ENCODE peak calls at places on chromosomes 11 and 22, in eight cellular contexts. W, A, N, G, R, S, Z and P are unnamed samples. For H3K4me1, the result is how much of the 10 kb centered on the place peaks cover.

GRCh38 chr22:36613958-36614357 is 85.0 kb upstream of the EIF3D start:
- DNase-seq in W (no peak), A (no peak), N (no peak), G (no peak), R (no peak), S (no peak), Z (no peak), P (peak)

GRCh38 chr11:134682577-134682976 is 270.5 kb upstream of the B3GAT1 start:
- DNase-seq in W (peak), A (no peak), N (no peak), G (no peak), R (no peak), S (no peak), Z (no peak), P (no peak)

GRCh38 chr11:102485095-102485722 is 32.6 kb upstream of the TMEM123 start:
- DNase-seq in W (no peak), A (no peak), N (no peak), G (no peak), R (no peak), S (no peak), Z (no peak), P (no peak)

GRCh38 chr11:95242202-95242989 is 11.4 kb upstream of the SESN3 start:
- DNase-seq in W (no peak), A (no peak), N (no peak), G (no peak), R (no peak), S (no peak), Z (no peak), P (no peak)

GRCh38 chr11:3010521-3011275 is 18.6 kb upstream of the NAP1L4 start:
- DNase-seq in W (no peak), A (no peak), N (no peak), G (no peak), R (no peak), S (no peak), Z (no peak), P (no peak)

GRCh38 chr11:118152552-118153471 is at the start of gene SCN4B:
- DNase-seq in W (peak), A (no peak), N (peak), G (peak), R (no peak), S (peak), Z (peak), P (peak)

GRCh38 chr11:26571861-26572654 is at the start of gene MUC15:
- DNase-seq in W (peak), A (no peak), N (no peak), G (no peak), R (no peak), S (no peak), Z (no peak), P (no peak)

GRCh38 chr22:30115705-30116104 is 35.4 kb downstream of the HORMAD2 start:
- DNase-seq in W (no peak), A (no peak), N (no peak), G (no peak), R (peak), S (no peak), Z (no peak), P (no peak)

GRCh38 chr11:59901306-59901705 is 22.7 kb downstream of the OOSP3 start:
- DNase-seq in W (no peak), A (no peak), N (no peak), G (no peak), R (peak), S (no peak), Z (no peak), P (no peak)

GRCh38 chr22:30266445-30267381 is at the start of gene OSM:
- DNase-seq in W (no peak), A (peak), N (no peak), G (peak), R (no peak), S (no peak), Z (peak), P (peak)

GRCh38 chr22:25763239-25763777 is 21.3 kb downstream of the MYO18B start:
- DNase-seq in W (no peak), A (no peak), N (no peak), G (no peak), R (no peak), S (no peak), Z (no peak), P (no peak)

GRCh38 chr22:48756146-48757111 is 1071.2 kb downstream of the BRD1 start:
- DNase-seq in W (peak), A (no peak), N (no peak), G (peak), R (no peak), S (no peak), Z (peak), P (peak)

GRCh38 chr11:65718964-65719492 is 1.6 kb downstream of the RNASEH2C start:
- DNase-seq in W (no peak), A (no peak), N (no peak), G (peak), R (no peak), S (no peak), Z (peak), P (no peak)

GRCh38 chr22:42621505-42622002 is 6.9 kb upstream of the POLDIP3 start:
- DNase-seq in W (no peak), A (peak), N (peak), G (peak), R (peak), S (peak), Z (peak), P (peak)

GRCh38 chr11:85385561-85385960 is 241.6 kb downstream of the DLG2 start:
- DNase-seq in W (no peak), A (no peak), N (no peak), G (no peak), R (no peak), S (no peak), Z (no peak), P (no peak)

GRCh38 chr11:3849297-3849874 is 6.1 kb upstream of the STIM1 start:
- DNase-seq in W (peak), A (peak), N (no peak), G (no peak), R (no peak), S (peak), Z (no peak), P (peak)

GRCh38 chr11:72576661-72577060 is 97.6 kb downstream of the PDE2A start:
- DNase-seq in W (no peak), A (no peak), N (no peak), G (no peak), R (no peak), S (no peak), Z (no peak), P (peak)

GRCh38 chr11:62237499-62237898 is 4.5 kb upstream of the SCGB1D2 start:
- DNase-seq in W (no peak), A (no peak), N (no peak), G (no peak), R (no peak), S (no peak), Z (no peak), P (no peak)

GRCh38 chr22:30667092-30667485 is 586 bp downstream of the DUSP18 start:
- DNase-seq in W (no peak), A (no peak), N (no peak), G (no peak), R (peak), S (no peak), Z (no peak), P (peak)

GRCh38 chr11:118908931-118909618 is 16.7 kb downstream of the BCL9L start:
- DNase-seq in W (peak), A (peak), N (peak), G (peak), R (no peak), S (no peak), Z (peak), P (peak)

GRCh38 chr22:43000441-43001175 is 14.3 kb downstream of the PACSIN2 start:
- DNase-seq in W (no peak), A (no peak), N (no peak), G (no peak), R (no peak), S (no peak), Z (no peak), P (no peak)

GRCh38 chr11:34537636-34538035 is 24.0 kb upstream of the ELF5 start:
- DNase-seq in W (no peak), A (no peak), N (no peak), G (no peak), R (no peak), S (no peak), Z (no peak), P (no peak)

GRCh38 chr22:20567371-20567847 is 60.0 kb downstream of the MED15 start:
- DNase-seq in W (no peak), A (no peak), N (no peak), G (no peak), R (no peak), S (no peak), Z (no peak), P (no peak)

GRCh38 chr11:17810041-17810440 is 75.5 kb downstream of the KCNC1 start:
- DNase-seq in W (no peak), A (no peak), N (no peak), G (no peak), R (no peak), S (no peak), Z (no peak), P (no peak)

GRCh38 chr22:46421272-46421671 is 85.8 kb downstream of the TRMU start:
- DNase-seq in W (no peak), A (no peak), N (no peak), G (no peak), R (no peak), S (no peak), Z (no peak), P (peak)

GRCh38 chr11:134049303-134049702 is 19.6 kb upstream of the JAM3 start:
- DNase-seq in W (no peak), A (no peak), N (no peak), G (no peak), R (no peak), S (no peak), Z (peak), P (no peak)

GRCh38 chr11:94717667-94718066 is 50.5 kb upstream of the AMOTL1 start:
- DNase-seq in W (no peak), A (no peak), N (no peak), G (no peak), R (no peak), S (no peak), Z (no peak), P (no peak)

GRCh38 chr11:70483077-70483861 is 84.9 kb downstream of the CTTN start:
- DNase-seq in W (no peak), A (peak), N (no peak), G (peak), R (peak), S (peak), Z (peak), P (peak)

GRCh38 chr11:57432714-57433163 is 5.8 kb upstream of the SLC43A3 start:
- DNase-seq in W (no peak), A (peak), N (no peak), G (no peak), R (no peak), S (no peak), Z (no peak), P (no peak)

GRCh38 chr22:47169801-47170140 is 407.3 kb downstream of the TBC1D22A start:
- DNase-seq in W (no peak), A (no peak), N (peak), G (peak), R (no peak), S (no peak), Z (peak), P (no peak)

GRCh38 chr11:11980841-11981308 is 27.6 kb downstream of the DKK3 start:
- DNase-seq in W (no peak), A (no peak), N (no peak), G (no peak), R (no peak), S (no peak), Z (peak), P (no peak)

GRCh38 chr11:128734439-128735224 is 40.8 kb downstream of the FLI1 start:
- DNase-seq in W (no peak), A (peak), N (no peak), G (peak), R (no peak), S (no peak), Z (peak), P (peak)

GRCh38 chr11:120215634-120216033 is 4.8 kb downstream of the OAF start:
- DNase-seq in W (no peak), A (peak), N (peak), G (peak), R (no peak), S (no peak), Z (peak), P (peak)

GRCh38 chr22:41681616-41682015 is 7.1 kb downstream of the SNU13 start:
- DNase-seq in W (no peak), A (no peak), N (no peak), G (no peak), R (no peak), S (no peak), Z (no peak), P (no peak)

GRCh38 chr11:77661670-77662069 is 24.1 kb upstream of the CLNS1A start:
- DNase-seq in W (no peak), A (no peak), N (no peak), G (no peak), R (no peak), S (no peak), Z (no peak), P (no peak)

GRCh38 chr11:77660947-77661346 is 23.4 kb upstream of the CLNS1A start:
- DNase-seq in W (no peak), A (no peak), N (no peak), G (no peak), R (no peak), S (no peak), Z (no peak), P (no peak)

GRCh38 chr11:77656362-77656761 is 18.8 kb upstream of the CLNS1A start:
- DNase-seq in W (no peak), A (no peak), N (no peak), G (no peak), R (no peak), S (no peak), Z (no peak), P (no peak)

GRCh38 chr11:77654770-77655434 is 17.3 kb upstream of the CLNS1A start:
- DNase-seq in W (no peak), A (no peak), N (no peak), G (no peak), R (no peak), S (no peak), Z (no peak), P (no peak)

DNA sequence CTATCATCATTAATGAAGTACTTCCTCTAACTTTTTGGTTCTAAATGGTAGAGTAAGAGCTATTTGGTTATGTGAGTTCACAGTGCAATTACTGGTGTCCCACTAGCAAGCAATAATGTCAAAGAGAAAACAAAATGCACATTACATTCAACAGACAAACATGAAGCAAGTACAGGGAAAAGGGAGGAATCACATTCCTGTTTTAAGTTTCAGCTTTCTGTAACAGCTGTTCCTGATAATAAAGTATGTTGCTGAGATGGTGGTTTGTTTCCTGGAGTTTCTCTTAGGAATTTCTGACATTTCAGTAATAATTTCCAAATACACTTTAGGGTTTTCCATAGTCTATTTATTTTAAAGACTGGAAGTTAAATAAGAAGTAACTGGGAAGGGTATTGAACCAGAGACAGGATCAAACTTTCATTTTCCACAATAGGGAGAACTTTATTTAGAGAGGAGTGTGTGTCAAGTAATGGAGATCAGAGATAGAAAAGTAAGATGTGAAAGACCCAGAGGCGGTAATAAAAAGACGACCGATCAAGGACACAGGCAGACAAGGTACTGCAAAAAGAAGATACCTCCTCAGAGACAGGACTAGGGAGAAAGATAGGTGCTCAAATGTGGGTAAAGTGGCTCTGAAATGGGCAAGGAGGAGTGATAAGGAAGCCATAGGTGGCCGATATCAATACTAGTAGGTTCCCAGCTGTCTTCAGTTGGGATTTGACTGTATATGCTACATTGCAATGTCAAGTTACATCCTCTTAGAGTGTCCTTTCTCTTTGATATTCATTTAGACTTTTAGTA is 20.8 kb upstream of the CLNS1A start:
- DNase-seq in W (no peak), A (no peak), N (no peak), G (no peak), R (no peak), S (no peak), Z (no peak), P (no peak)
- H3K4me1 ChIP-seq in W (under half), A (under half), N (under half), G (under half), R (under half), S (under half), Z (under half), P (under half)

GRCh38 chr22:38704568-38705234 is 1.0 kb upstream of the GTPBP1 start:
- DNase-seq in W (no peak), A (no peak), N (no peak), G (no peak), R (no peak), S (no peak), Z (no peak), P (no peak)
- H3K27ac ChIP-seq in W (peak), A (peak), N (peak), G (peak), R (peak), S (peak), Z (peak), P (peak)

DNA sequence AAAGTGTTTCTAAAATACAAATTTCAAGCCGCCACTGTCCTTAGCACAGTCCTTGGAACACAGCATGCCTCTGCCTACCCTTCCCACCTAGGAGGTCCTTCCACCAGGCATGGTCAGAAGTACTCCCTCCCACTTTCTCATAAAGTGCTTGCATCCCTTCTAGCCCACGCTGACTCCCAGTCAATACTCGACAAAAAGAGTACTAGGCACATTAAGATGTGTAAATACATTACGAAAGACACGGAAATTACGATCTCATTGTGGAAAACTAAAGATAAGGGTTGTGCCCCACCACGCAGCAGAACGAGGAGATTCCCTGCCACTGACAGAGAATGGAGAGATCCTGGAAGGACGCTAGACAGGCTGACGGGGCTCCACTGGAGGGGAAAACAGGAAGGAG is 13.5 kb downstream of the CHKA start:
- DNase-seq in W (no peak), A (no peak), N (no peak), G (no peak), R (no peak), S (no peak), Z (no peak), P (no peak)
- TF ChIP-seq POLR2A in W (no peak), A (no peak), N (no peak), G (no peak), R (no peak), S (no peak), Z (no peak), P (no peak)

DNA sequence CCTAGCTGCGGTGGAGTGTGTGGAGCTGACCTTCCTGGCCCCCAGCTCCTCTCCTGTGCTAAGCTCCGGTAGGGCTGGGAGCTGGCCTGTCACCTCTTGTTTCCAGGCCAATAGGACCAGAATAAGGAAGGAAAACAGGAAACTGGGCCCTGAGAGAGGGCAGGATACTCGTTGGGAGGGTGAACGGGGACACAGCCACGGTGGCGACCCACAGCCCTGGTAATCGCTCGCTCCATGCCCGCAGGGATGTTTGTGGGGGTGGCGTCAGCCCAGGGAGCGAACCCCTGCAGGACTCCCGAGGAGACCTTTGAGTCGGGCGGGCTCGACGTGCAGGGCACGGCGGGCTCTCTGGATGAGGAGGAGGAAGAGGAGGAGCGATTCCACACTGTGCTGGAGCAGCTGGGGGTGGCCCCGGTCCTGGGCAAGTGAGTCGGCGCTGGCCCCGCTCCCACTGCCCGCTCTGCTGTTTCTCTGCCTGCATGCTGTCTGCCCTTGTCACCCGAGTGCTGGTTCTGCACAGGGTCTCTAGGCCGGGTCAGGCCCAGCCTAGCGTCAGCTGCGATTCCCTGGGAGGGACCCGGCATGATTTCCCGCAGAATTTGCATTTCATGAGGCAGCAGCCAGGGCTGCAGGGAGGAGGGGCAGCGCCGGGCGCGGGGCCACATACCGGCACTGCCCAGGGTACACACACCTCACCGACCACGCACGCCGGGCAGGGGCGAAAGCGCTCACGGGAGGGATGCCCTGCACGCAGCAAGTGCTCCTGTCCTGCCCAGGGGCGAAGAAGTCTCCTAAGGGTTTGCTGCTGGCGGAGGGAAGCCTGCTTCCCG is 1.6 kb downstream of the CRACR2B start:
- DNase-seq in W (no peak), A (no peak), N (no peak), G (peak), R (no peak), S (no peak), Z (peak), P (no peak)
- H3K4me1 ChIP-seq in W (under half), A (under half), N (under half), G (under half), R (half or more), S (half or more), Z (half or more), P (under half)

DNA sequence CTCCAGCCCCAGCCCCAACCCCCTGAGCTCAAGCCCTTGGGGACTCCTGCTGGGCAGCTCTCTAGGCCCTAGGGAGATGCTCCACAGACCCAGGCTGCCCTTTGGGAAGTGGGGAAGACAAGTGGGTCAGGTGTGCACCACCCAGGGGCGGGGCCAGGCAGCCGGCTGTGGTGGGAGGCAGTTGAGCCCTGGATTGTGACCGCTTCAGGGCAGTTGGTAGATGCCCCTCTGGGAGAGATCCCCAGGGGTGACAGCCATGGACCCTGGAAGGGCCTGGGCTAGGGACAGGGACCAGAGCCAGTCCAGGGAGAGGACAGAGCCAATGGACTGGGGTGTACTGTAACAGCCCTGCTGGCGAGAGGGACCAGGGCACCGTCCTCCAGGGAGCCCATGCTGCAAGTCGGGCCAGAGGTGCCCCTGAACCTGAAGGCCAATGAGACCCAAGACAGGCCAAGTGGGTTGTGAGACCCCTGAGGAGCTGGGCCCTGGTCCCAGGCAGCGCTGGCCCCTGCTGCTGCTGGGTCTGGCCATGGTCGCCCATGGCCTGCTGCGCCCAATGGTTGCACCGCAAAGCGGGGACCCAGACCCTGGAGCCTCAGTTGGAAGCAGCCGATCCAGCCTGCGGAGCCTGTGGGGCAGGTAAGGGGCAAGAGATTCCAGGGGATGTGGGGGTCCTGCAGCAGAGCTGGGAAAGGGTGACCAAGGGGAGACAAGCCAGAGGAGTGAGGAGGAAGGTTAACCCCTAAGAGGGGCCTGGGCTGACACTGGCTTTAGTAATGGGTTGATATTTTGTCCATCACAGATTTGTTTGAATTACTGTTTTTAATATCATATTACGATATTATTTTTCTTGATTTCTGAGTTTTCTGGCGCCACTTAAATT is at the start of gene IGLL5:
- DNase-seq in W (no peak), A (no peak), N (no peak), G (no peak), R (no peak), S (no peak), Z (no peak), P (no peak)
- H3K27ac ChIP-seq in W (no peak), A (no peak), N (no peak), G (no peak), R (no peak), S (no peak), Z (no peak), P (no peak)

GRCh38 chr11:106077609-106078517 is at the start of gene AASDHPPT:
- DNase-seq in W (peak), A (peak), N (peak), G (peak), R (peak), S (peak), Z (peak), P (no peak)
- TF ChIP-seq POLR2A in W (no peak), A (no peak), N (peak), G (no peak), R (peak), S (peak), Z (no peak), P (no peak)